ENCODE peak calls at places on chromosomes 16 and 17, in eight cellular contexts. I is keratinocyte; S is neuronal stem cell; V is HCT116; K is thoracic aorta; P is CD8-positive, alpha-beta memory T cell; N is heart right ventricle; A is kidney. H is an unnamed sample. For H3K4me1, the result is how much of the 10 kb centered on the place peaks cover.

GRCh38 chr17:16406742-16407674 is 8.4 kb upstream of the TRPV2 start:
- DNase-seq in S (peak), A (peak), N (peak), I (no peak), V (no peak), P (no peak), K (no peak), H (no peak)

GRCh38 chr17:27612160-27612767 is 18.7 kb upstream of the LGALS9 start:
- DNase-seq in K (no peak), A (no peak), P (no peak), I (no peak), N (no peak), S (no peak), V (no peak), H (no peak)

GRCh38 chr16:79876332-79876730 is 275.8 kb upstream of the MAF start:
- DNase-seq in A (no peak), N (no peak), V (no peak), P (no peak), I (no peak), K (no peak), S (no peak), H (no peak)

GRCh38 chr17:32350662-32351418 is 883 bp downstream of the ZNF207 start:
- DNase-seq in A (no peak), K (no peak), N (no peak), V (no peak), P (peak), I (no peak), S (no peak), H (no peak)

GRCh38 chr17:62165378-62165722 is 100.3 kb upstream of the MED13 start:
- DNase-seq in I (no peak), K (no peak), V (peak), P (no peak), N (no peak), S (no peak), A (no peak), H (no peak)

GRCh38 chr16:67571464-67571863 is 9.1 kb downstream of the CTCF start:
- DNase-seq in A (no peak), P (no peak), N (no peak), I (no peak), V (no peak), K (no peak), S (no peak), H (peak)

GRCh38 chr16:12345349-12345748 is 368.8 kb downstream of the SNX29 start:
- DNase-seq in S (no peak), P (no peak), N (no peak), K (no peak), V (no peak), A (no peak), I (no peak), H (no peak)

GRCh38 chr16:48317614-48318013 is 67.6 kb downstream of the SIAH1 start:
- DNase-seq in A (no peak), V (peak), K (no peak), N (no peak), I (no peak), P (no peak), S (no peak), H (peak)

GRCh38 chr17:17921192-17922082 is 50.8 kb downstream of the TOM1L2 start:
- DNase-seq in K (no peak), V (peak), A (no peak), I (peak), N (no peak), P (no peak), S (peak), H (peak)

GRCh38 chr17:77708936-77709335 is 249.6 kb upstream of the TNRC6C start:
- DNase-seq in A (no peak), V (no peak), P (no peak), S (no peak), I (no peak), K (no peak), N (no peak), H (no peak)

GRCh38 chr16:75860654-75861053 is 134.4 kb upstream of the CPHXL start:
- DNase-seq in I (no peak), S (peak), K (no peak), V (no peak), A (peak), N (no peak), P (no peak), H (no peak)

GRCh38 chr17:74770498-74771318 is 5.4 kb downstream of the NAT9 start:
- DNase-seq in A (peak), S (no peak), V (peak), K (no peak), I (no peak), N (peak), P (peak), H (no peak)

DNA sequence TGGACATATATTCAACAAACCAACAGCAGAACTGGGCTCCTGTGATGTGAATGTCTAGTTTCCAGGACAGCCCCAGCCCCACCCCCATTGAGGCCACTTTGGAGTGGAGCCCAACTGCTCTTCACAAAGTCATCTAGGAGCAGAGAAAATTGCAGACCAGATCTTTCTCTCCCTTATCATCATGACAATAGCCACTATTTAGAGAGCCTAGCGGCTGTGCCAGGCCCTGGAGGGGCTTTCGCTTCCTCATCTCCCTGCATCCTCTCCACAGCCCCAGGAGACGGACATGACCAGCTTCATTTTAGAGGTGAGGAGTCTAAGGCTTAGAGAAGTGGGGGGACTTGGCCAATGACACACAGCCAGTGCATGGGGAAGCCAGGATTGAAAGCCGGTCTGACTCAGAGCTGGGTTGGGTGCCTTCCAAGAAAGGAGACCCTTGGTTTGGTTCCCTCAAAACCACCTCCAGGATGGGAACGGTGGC is 1.4 kb downstream of the PRSS8 start:
- DNase-seq in I (no peak), K (no peak), S (no peak), A (no peak), V (no peak), N (no peak), P (no peak), H (no peak)
- H3K4me3 ChIP-seq in I (peak), K (no peak), S (no peak), A (peak), V (peak), N (no peak), P (no peak), H (no peak)

GRCh38 chr17:42359133-42359532 is 29.1 kb downstream of the STAT3 start:
- DNase-seq in S (no peak), A (no peak), P (no peak), N (no peak), V (no peak), K (no peak), I (no peak), H (no peak)
- H3K4me1 ChIP-seq in S (under half), A (under half), P (under half), N (half or more), V (under half), K (half or more), I (under half), H (under half)

GRCh38 chr16:57392694-57393093 is 11.9 kb upstream of the CCL17 start:
- DNase-seq in A (no peak), N (no peak), S (no peak), P (no peak), V (no peak), I (no peak), K (no peak), H (no peak)

GRCh38 chr16:57389087-57389468 is 15.5 kb upstream of the CCL17 start:
- DNase-seq in K (no peak), I (no peak), S (no peak), N (no peak), A (no peak), V (no peak), P (no peak), H (no peak)

GRCh38 chr16:57391708-57392107 is 12.9 kb upstream of the CCL17 start:
- DNase-seq in I (no peak), S (no peak), K (no peak), A (no peak), V (no peak), P (no peak), N (no peak), H (no peak)

GRCh38 chr16:57391308-57391699 is 13.3 kb upstream of the CCL17 start:
- DNase-seq in K (no peak), A (no peak), S (no peak), P (no peak), N (no peak), V (no peak), I (no peak), H (no peak)

GRCh38 chr16:57390635-57391307 is 13.8 kb upstream of the CCL17 start:
- DNase-seq in K (no peak), N (no peak), V (no peak), A (no peak), P (no peak), I (no peak), S (no peak), H (no peak)
- H3K27ac ChIP-seq in K (no peak), N (no peak), V (no peak), A (no peak), P (no peak), I (no peak), S (no peak), H (no peak)

DNA sequence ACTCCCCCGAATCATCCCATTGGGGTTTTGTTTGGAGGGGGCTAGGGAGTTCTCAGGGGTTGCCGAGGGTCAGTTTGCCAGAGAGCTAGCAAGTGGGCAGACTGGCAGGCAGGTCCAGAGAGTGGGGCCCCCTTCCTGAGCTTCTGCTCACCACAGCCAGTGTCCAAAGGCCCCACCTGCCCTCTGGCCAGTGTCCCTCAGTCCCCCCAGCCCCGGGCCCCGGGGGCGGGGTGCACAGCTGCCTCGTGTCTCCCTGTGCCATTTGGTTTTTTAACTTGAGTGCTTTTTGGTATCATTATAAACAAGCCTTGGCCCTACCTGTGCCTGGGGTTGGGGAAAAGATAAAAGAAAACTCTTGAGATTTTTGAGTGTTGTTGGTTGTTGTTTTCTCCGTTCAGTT is 91.8 kb downstream of the CCDC182 start:
- DNase-seq in S (no peak), I (no peak), N (no peak), V (no peak), P (no peak), A (no peak), K (no peak), H (no peak)
- H3K4me3 ChIP-seq in S (no peak), I (no peak), N (no peak), V (no peak), P (no peak), A (no peak), K (no peak), H (no peak)

DNA sequence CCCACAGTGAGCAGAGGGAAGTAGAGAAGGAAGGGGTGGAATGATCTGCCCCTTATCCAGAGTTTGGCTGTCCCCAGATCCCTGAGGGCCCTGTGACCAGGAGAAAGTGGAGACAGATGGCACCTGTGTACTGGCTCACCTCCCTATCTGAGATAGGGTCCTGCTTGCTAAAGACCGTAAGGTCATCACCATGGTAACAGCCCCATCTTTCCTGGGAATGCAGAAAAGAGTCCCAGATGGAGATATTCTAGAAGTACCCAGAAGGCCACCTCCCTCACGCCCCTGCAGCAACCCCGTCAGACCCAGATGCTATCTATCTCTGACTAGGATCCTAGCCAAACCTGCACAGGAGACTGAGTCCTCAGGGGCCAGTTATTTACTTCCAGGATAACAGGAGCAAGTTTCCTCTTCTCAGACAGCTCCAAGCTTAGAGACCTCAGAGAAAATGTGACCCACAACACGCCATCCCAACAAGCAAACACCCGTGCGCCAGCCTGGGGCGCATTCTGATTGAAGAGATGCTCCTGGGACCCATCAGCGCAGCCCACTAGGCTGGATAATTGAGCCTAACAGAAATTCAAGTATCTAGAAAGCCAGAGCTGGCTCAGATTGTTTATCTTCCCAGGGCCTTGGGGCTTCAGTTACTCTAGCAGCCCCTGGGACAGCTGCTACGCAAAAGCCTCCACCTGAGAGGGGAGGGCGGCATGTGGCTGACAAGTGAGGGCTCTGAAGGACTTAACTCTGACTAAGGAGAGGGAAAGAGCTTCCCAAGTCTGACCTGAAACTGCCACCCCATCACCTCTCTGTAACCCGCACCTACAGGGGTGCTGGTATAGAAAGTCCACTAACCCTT is 1.9 kb downstream of the ORMDL3 start:
- DNase-seq in I (no peak), V (no peak), P (no peak), K (no peak), A (no peak), N (no peak), S (no peak), H (no peak)
- H3K4me1 ChIP-seq in I (under half), V (under half), P (half or more), K (under half), A (under half), N (under half), S (under half), H (under half)

H was measured in SJSA1.